ENCODE peak calls at places on chromosomes 5 and 9, in eight cellular contexts. K is germinal center; A is activated naive CD4-positive, alpha-beta T cell treated with anti-CD3 and anti-CD28 coated beads, Interleukin-2, amount 50 U/mL, for 16 hours; H is RPMI7951; E is Right ventricle myocardium superior; S is glutamatergic neuron; W is COR-L47; Z is H4. Q is an unnamed sample.

GRCh38 chr5:40436535-40437237 is 243.0 kb upstream of the PTGER4 start:
- DNase-seq in K (peak; percentile 7), A (peak; percentile 22), H (no peak), E (no peak), S (no peak), W (no peak), Z (no peak), Q (no peak)

GRCh38 chr9:129108805-129109370 is 1.7 kb downstream of the CRAT start:
- DNase-seq in K (no peak), A (no peak), H (no peak), E (peak; percentile 31), S (no peak), W (peak; percentile 31), Z (no peak), Q (no peak)

GRCh38 chr5:128487041-128487440 is 51.0 kb downstream of the FBN2 start:
- DNase-seq in K (no peak), A (no peak), H (no peak), E (no peak), S (no peak), W (no peak), Z (no peak), Q (no peak)

GRCh38 chr9:127517620-127518019 is 66.3 kb downstream of the LRSAM1 start:
- DNase-seq in K (no peak), A (no peak), H (no peak), E (no peak), S (no peak), W (no peak), Z (no peak), Q (no peak)

GRCh38 chr5:147093138-147093537 is 141.7 kb upstream of the STK32A start:
- DNase-seq in K (no peak), A (no peak), H (no peak), E (no peak), S (no peak), W (no peak), Z (no peak), Q (no peak)

GRCh38 chr9:107720511-107720910 is 230.9 kb upstream of the KLF4 start:
- DNase-seq in K (no peak), A (no peak), H (no peak), E (no peak), S (no peak), W (no peak), Z (no peak), Q (no peak)

GRCh38 chr9:121886759-121887485 is 206.2 kb downstream of the TTLL11 start:
- DNase-seq in K (no peak), A (no peak), H (peak; percentile 87), E (no peak), S (no peak), W (no peak), Z (no peak), Q (no peak)

GRCh38 chr5:96413028-96413427 is 20.0 kb downstream of the PCSK1 start:
- DNase-seq in K (no peak), A (no peak), H (no peak), E (no peak), S (no peak), W (no peak), Z (no peak), Q (no peak)

GRCh38 chr5:133048993-133049725 is 2.7 kb upstream of the HSPA4 start:
- DNase-seq in K (no peak), A (no peak), H (no peak), E (no peak), S (no peak), W (no peak), Z (no peak), Q (no peak)

GRCh38 chr5:133145436-133146143 is 93.8 kb downstream of the HSPA4 start:
- DNase-seq in K (no peak), A (no peak), H (no peak), E (no peak), S (peak; percentile 46), W (no peak), Z (no peak), Q (no peak)

GRCh38 chr5:1754531-1755220 is 45.0 kb downstream of the MRPL36 start:
- DNase-seq in K (no peak), A (no peak), H (no peak), E (peak; percentile 33), S (no peak), W (no peak), Z (no peak), Q (no peak)

GRCh38 chr5:33401482-33402390 is 39.0 kb upstream of the TARS1 start:
- DNase-seq in K (no peak), A (no peak), H (peak; percentile 72), E (no peak), S (no peak), W (no peak), Z (peak; percentile 18), Q (no peak)

GRCh38 chr9:137236238-137236935 is 4.7 kb upstream of the TUBB4B start:
- DNase-seq in K (peak; percentile 93), A (peak; percentile 94), H (peak; percentile 58), E (peak; percentile 92), S (peak; percentile 93), W (peak; percentile 91), Z (peak; percentile 74), Q (peak; percentile 95)

GRCh38 chr5:142830241-142831018 is 60.3 kb downstream of the ARHGAP26 start:
- DNase-seq in K (no peak), A (no peak), H (peak; percentile 37), E (no peak), S (no peak), W (no peak), Z (no peak), Q (no peak)

Q was measured in right cardiac atrium.